ENCODE peak calls at places on chromosomes 6 and 20, in five cellular contexts. U, D, M, O and A are unnamed samples.

GRCh38 chr20:17875106-17875980 is 93.3 kb downstream of the SNX5 start:
- DNase-seq in O (peak), U (peak), M (peak), D (no peak), A (no peak)

GRCh38 chr6:11381801-11382513 is 149.5 kb upstream of the NEDD9 start:
- DNase-seq in M (no peak), O (peak), U (no peak), D (peak), A (peak)

GRCh38 chr20:19943021-19943659 is 74.0 kb upstream of the NAA20 start:
- DNase-seq in D (no peak), O (no peak), U (peak), M (no peak), A (no peak)

GRCh38 chr6:166687538-166688259 is 60.6 kb upstream of the RPS6KA2 start:
- DNase-seq in D (no peak), U (no peak), O (no peak), M (no peak), A (no peak)

GRCh38 chr6:145789443-145789842 is 25.2 kb downstream of the FBXO30 start:
- DNase-seq in U (no peak), D (no peak), M (no peak), O (no peak), A (no peak)

GRCh38 chr6:20669571-20670314 is 135.5 kb downstream of the CDKAL1 start:
- DNase-seq in U (no peak), D (no peak), M (no peak), O (no peak), A (no peak)

GRCh38 chr6:129621252-129621651 is 88.7 kb downstream of the ARHGAP18 start:
- DNase-seq in U (peak), D (peak), O (no peak), M (no peak), A (peak)

GRCh38 chr6:158039178-158039557 is 57.5 kb downstream of the SYNJ2 start:
- DNase-seq in O (peak), D (no peak), M (no peak), U (no peak), A (no peak)

GRCh38 chr6:30100585-30101422 is 12.1 kb downstream of the TRIM31 start:
- DNase-seq in U (peak), M (no peak), D (no peak), O (peak), A (peak)

GRCh38 chr6:147737084-147737483 is 228.6 kb downstream of the SAMD5 start:
- DNase-seq in O (no peak), D (no peak), U (no peak), M (no peak), A (no peak)

GRCh38 chr6:147735924-147736323 is 227.4 kb downstream of the SAMD5 start:
- DNase-seq in O (no peak), U (no peak), D (no peak), M (no peak), A (no peak)

GRCh38 chr6:147738516-147739187 is 230.2 kb downstream of the SAMD5 start:
- DNase-seq in D (peak), M (no peak), O (no peak), U (no peak), A (no peak)

GRCh38 chr6:147740326-147740725 is 231.8 kb downstream of the SAMD5 start:
- DNase-seq in M (no peak), O (no peak), U (no peak), D (no peak), A (no peak)

DNA sequence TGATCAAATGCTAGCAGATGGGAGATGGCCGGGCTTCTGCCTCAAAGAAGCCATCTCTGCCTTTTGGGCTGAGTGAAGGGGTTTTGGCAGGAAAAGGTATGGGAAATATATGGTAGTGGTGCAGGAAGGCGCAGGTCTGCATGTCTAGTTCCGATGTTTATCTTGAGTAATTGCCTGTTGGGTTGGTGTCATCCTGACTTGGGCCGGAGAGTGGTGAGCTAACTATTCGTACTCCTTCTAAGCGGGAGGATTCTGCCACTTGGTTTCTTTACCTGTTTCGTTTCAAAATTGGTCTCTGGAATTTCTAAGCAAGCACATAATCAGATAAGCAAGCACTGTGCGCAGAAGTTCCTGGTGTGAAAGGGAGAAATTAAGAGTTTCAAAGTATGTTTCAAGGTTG is 229.6 kb downstream of the SAMD5 start:
- DNase-seq in O (no peak), M (no peak), D (no peak), U (no peak), A (no peak)
- TF ChIP-seq CTCF in O (no peak), M (no peak), D (no peak), U (no peak), A (no peak)

GRCh38 chr6:47733879-47734558 is 35.6 kb downstream of the ADGRF4 start:
- DNase-seq in U (no peak), M (no peak), O (no peak), D (no peak), A (peak)
- TF ChIP-seq CTCF in U (peak), M (peak), O (peak), D (peak), A (peak)

GRCh38 chr6:160102956-160103824 is 18.4 kb upstream of the SLC22A1 start:
- DNase-seq in O (peak), D (peak), M (no peak), U (no peak), A (peak)
- TF ChIP-seq CTCF in O (peak), D (peak), M (no peak), U (peak), A (peak)

GRCh38 chr6:110217255-110217654 is 37.0 kb downstream of the CDC40 start:
- DNase-seq in D (no peak), M (no peak), U (no peak), O (no peak), A (no peak)
- TF ChIP-seq CTCF in D (no peak), M (no peak), U (no peak), O (no peak), A (no peak)

GRCh38 chr20:53958240-53958639 is 112.2 kb downstream of the BCAS1 start:
- DNase-seq in U (no peak), M (no peak), O (no peak), D (no peak), A (no peak)

GRCh38 chr20:53956013-53956715 is 114.2 kb downstream of the BCAS1 start:
- DNase-seq in U (no peak), M (no peak), O (no peak), D (no peak), A (no peak)

GRCh38 chr20:53959849-53960585 is 110.4 kb downstream of the BCAS1 start:
- DNase-seq in M (no peak), U (no peak), D (no peak), O (no peak), A (no peak)

GRCh38 chr20:53954734-53955658 is 115.4 kb downstream of the BCAS1 start:
- DNase-seq in O (no peak), M (no peak), D (no peak), U (no peak), A (no peak)

GRCh38 chr20:53957421-53958172 is 112.8 kb downstream of the BCAS1 start:
- DNase-seq in U (no peak), O (no peak), M (no peak), D (no peak), A (no peak)
- TF ChIP-seq CTCF in U (no peak), O (no peak), M (no peak), D (peak), A (no peak)

GRCh38 chr20:461254-462198 is 807 bp downstream of the TBC1D20 start:
- DNase-seq in U (peak), D (peak), O (peak), M (peak), A (no peak)

GRCh38 chr20:460180-460579 is 2.2 kb downstream of the TBC1D20 start:
- DNase-seq in U (no peak), D (no peak), M (no peak), O (no peak), A (no peak)

GRCh38 chr20:460707-461106 is 1.6 kb downstream of the TBC1D20 start:
- DNase-seq in D (no peak), O (no peak), M (no peak), U (no peak), A (no peak)

GRCh38 chr20:458766-459165 is 3.6 kb downstream of the TBC1D20 start:
- DNase-seq in U (no peak), D (no peak), O (no peak), M (no peak), A (no peak)

DNA sequence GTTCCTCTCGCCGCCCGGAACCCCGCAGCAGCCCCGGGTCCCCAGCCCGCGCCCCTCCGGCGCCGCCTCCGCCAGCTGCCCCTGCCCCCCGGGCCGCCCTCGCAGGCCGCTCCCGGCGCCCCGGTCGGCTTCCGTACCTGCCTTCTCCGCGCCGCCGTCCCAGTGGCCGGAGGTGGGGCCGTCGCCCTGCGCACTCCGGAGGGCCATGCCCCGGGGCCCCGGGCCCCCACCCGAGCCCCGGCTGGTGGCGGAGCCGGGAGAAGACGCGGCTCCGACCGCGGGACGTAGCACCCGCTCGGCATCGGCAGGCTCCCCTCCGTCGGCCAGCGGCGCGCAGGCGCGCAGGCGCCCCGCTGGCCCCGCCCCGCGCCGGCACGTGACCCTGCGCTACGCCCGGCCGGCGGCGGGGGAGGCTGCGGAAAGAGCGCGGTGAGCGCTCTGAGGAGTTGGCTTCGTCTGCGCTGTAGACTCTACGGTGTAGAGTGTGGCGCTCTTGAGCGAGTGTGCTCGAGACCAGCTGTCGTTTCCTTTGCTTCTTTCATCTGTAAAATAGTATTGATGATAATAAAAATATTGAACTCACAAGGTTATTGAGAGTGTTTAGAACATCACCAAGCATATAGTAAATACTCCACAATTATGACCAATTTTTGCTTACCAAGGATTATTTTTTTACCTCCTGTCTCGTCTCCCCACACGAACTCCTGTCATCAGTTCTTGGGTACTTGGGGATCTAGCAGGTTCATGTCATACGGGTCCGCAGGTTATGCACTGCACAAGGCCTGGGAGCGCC is at the start of gene TBC1D20:
- DNase-seq in O (peak), D (peak), M (peak), U (peak), A (peak)
- TF ChIP-seq CTCF in O (no peak), D (peak), M (no peak), U (peak), A (peak)

GRCh38 chr6:132165677-132166076 is 214.5 kb upstream of the CCN2 start:
- DNase-seq in O (no peak), U (no peak), D (no peak), M (no peak), A (no peak)

GRCh38 chr6:132166670-132167069 is 215.5 kb upstream of the CCN2 start:
- DNase-seq in M (no peak), O (no peak), U (no peak), D (no peak), A (no peak)

DNA sequence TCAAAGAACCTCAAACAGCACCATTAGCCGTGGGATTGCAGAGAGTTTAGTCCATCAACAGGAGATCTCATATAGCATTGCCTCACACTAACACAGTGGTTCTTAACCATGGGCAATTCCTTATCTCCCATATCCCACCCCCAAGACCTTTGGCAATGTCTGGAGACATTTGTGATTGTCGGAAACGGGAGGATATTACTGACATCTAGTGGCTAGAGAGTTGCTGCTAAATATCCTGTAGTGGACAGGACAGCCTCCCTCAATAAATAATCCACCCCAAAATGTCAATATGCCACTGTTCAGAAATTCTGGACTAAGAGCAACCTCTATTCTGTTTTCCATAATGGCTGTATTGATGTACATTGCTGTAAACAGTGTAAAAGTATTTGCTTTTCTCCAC is 210.1 kb upstream of the CCN2 start:
- DNase-seq in D (no peak), M (no peak), O (no peak), U (no peak), A (peak)
- TF ChIP-seq CTCF in D (peak), M (no peak), O (peak), U (peak), A (no peak)

DNA sequence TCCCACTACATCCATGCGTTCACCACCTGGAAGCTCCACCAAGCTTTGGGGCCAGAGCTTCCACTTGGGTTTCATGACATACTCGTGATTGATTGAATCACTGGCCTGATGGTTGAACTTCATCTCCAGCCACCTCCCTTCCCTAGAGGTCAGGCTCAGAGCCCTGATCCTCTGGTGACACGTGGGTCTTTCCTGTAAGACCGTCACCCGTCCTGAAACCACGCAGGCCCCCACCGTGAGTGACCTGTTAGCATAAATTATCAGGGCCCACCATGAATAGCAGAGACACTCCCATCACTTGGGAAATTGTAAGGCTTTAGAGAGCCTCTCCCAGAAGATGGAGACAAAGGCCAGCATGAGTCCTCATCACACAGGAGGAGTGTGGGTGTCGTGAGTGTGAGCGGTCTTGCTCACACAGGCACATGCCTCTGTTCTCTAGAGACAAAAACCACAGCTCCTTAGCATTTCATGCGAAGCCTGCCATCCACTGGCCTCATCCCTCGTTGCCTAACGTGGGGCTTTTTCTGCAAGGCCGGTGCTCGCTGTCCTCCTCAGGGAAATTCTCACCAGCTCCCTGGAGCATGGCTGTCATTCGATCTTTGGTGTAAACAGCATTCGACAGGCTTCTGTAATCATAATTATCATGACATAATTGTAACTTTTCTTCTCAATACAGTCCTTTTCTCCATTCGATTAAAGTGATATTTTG is 65.1 kb upstream of the DUSP22 start:
- DNase-seq in M (no peak), U (no peak), O (peak), D (no peak), A (peak)
- TF ChIP-seq CTCF in M (no peak), U (no peak), O (peak), D (peak), A (peak)